ENCODE peak calls at places on chromosome 7, in seven cellular contexts. Y is SK-MEL-5, J is HuH-7, T is amniotic stem cell, C is AG04449, D is H54, X is A172. M is an unnamed sample.

GRCh38 chr7:150992833-150993302 is 2.1 kb downstream of the NOS3 start:
- DNase-seq in X (no peak), Y (peak), J (no peak), D (no peak), C (no peak), T (no peak), M (peak)

GRCh38 chr7:114921636-114922150 is at the start of gene MDFIC:
- DNase-seq in J (peak), Y (peak), X (no peak), D (no peak), T (no peak), C (no peak), M (no peak)

GRCh38 chr7:132028144-132028920 is 471.9 kb upstream of the PODXL start:
- DNase-seq in X (no peak), C (no peak), J (no peak), T (no peak), D (no peak), Y (no peak), M (no peak)

GRCh38 chr7:23135765-23136164 is 30.2 kb downstream of the KLHL7 start:
- DNase-seq in C (no peak), T (no peak), J (no peak), X (no peak), D (no peak), Y (peak), M (no peak)

GRCh38 chr7:28029036-28029435 is 151.6 kb downstream of the JAZF1 start:
- DNase-seq in C (no peak), T (no peak), D (no peak), Y (no peak), X (no peak), J (no peak), M (no peak)

GRCh38 chr7:74023786-74024185 is 4.2 kb upstream of the ELN start:
- DNase-seq in D (no peak), X (no peak), Y (no peak), J (no peak), T (no peak), C (no peak), M (no peak)

GRCh38 chr7:88670536-88670935 is 89.0 kb upstream of the ZNF804B start:
- DNase-seq in Y (no peak), J (no peak), D (no peak), C (no peak), T (no peak), X (no peak), M (no peak)

GRCh38 chr7:146185844-146186243 is 69.2 kb downstream of the CNTNAP2 start:
- DNase-seq in X (no peak), J (no peak), C (no peak), D (no peak), Y (no peak), T (no peak), M (no peak)

GRCh38 chr7:70736715-70737460 is 395.1 kb upstream of the GALNT17 start:
- DNase-seq in X (peak), C (peak), J (no peak), D (peak), Y (no peak), T (no peak), M (no peak)

GRCh38 chr7:137462847-137463246 is 119.3 kb upstream of the PTN start:
- DNase-seq in C (no peak), T (no peak), J (no peak), D (no peak), X (no peak), Y (no peak), M (no peak)

GRCh38 chr7:116836911-116837310 is 25.5 kb upstream of the CAPZA2 start:
- DNase-seq in X (peak), T (no peak), Y (no peak), J (no peak), C (no peak), D (peak), M (no peak)

GRCh38 chr7:18961997-18962396 is 155.4 kb downstream of the TWIST1 start:
- DNase-seq in C (no peak), J (no peak), Y (no peak), D (no peak), T (no peak), X (peak), M (no peak)

GRCh38 chr7:54664235-54665228 is 94.5 kb downstream of the SEC61G start:
- DNase-seq in C (no peak), D (peak), Y (peak), X (peak), T (no peak), J (peak), M (peak)

GRCh38 chr7:93232673-93233018 is 480 bp downstream of the VPS50 start:
- DNase-seq in Y (peak), J (no peak), D (no peak), C (no peak), X (no peak), T (no peak), M (no peak)

GRCh38 chr7:601573-602340 is 82.1 kb upstream of the PDGFA start:
- DNase-seq in J (no peak), C (no peak), T (no peak), Y (peak), D (no peak), X (peak), M (no peak)

GRCh38 chr7:97090761-97091353 is 26.6 kb upstream of the SDHAF3 start:
- DNase-seq in D (no peak), J (no peak), X (no peak), T (no peak), C (no peak), Y (no peak), M (no peak)

GRCh38 chr7:37986780-37987380 is 66.4 kb downstream of the EPDR1 start:
- DNase-seq in D (no peak), J (no peak), Y (no peak), C (no peak), X (peak), T (no peak), M (peak)

GRCh38 chr7:55423891-55424290 is 58.8 kb downstream of the LANCL2 start:
- DNase-seq in J (no peak), D (no peak), C (no peak), Y (no peak), T (no peak), X (peak), M (no peak)

GRCh38 chr7:37833107-37833817 is 15.1 kb upstream of the NME8 start:
- DNase-seq in T (no peak), X (peak), Y (peak), J (peak), C (no peak), D (peak), M (peak)

GRCh38 chr7:1021366-1021765 is 23.0 kb upstream of the GPR146 start:
- DNase-seq in J (no peak), T (no peak), C (no peak), D (no peak), Y (no peak), X (no peak), M (no peak)

GRCh38 chr7:50822716-50823115 is 40.0 kb upstream of the GRB10 start:
- DNase-seq in Y (no peak), D (no peak), C (no peak), X (no peak), J (no peak), T (no peak), M (no peak)

GRCh38 chr7:144835166-144835611 is 664 bp downstream of the TPK1 start:
- DNase-seq in T (no peak), C (no peak), D (peak), J (peak), Y (peak), X (peak), M (no peak)

GRCh38 chr7:23462846-23463245 is 7.4 kb downstream of the IGF2BP3 start:
- DNase-seq in J (no peak), C (no peak), Y (peak), T (peak), D (no peak), X (peak), M (no peak)

GRCh38 chr7:112133328-112133727 is 72.9 kb downstream of the DOCK4 start:
- DNase-seq in Y (no peak), T (no peak), X (no peak), D (no peak), C (no peak), J (no peak), M (no peak)

GRCh38 chr7:18357691-18358090 is 137.9 kb upstream of the HDAC9 start:
- DNase-seq in T (no peak), J (peak), D (peak), X (peak), Y (peak), C (no peak), M (no peak)

GRCh38 chr7:28112883-28113540 is 67.6 kb downstream of the JAZF1 start:
- DNase-seq in Y (no peak), D (no peak), J (peak), X (no peak), C (no peak), T (no peak), M (no peak)

GRCh38 chr7:157558516-157558874 is 221.7 kb downstream of the DNAJB6 start:
- DNase-seq in X (no peak), J (no peak), C (no peak), Y (no peak), T (no peak), D (no peak), M (no peak)

GRCh38 chr7:44225566-44226395 is 25.0 kb downstream of the YKT6 start:
- DNase-seq in X (no peak), J (no peak), T (no peak), C (no peak), D (no peak), Y (no peak), M (no peak)

GRCh38 chr7:28330384-28331070 is 81.8 kb upstream of the CREB5 start:
- DNase-seq in T (no peak), X (no peak), D (no peak), J (no peak), Y (no peak), C (no peak), M (no peak)

GRCh38 chr7:130986271-130986690 is 252.3 kb upstream of the KLF14 start:
- DNase-seq in C (no peak), X (no peak), J (no peak), T (no peak), Y (no peak), D (no peak), M (no peak)

GRCh38 chr7:83547526-83547925 is 101.4 kb downstream of the SEMA3E start:
- DNase-seq in J (no peak), T (no peak), Y (peak), C (no peak), X (peak), D (no peak), M (no peak)

GRCh38 chr7:45687721-45688120 is 113.6 kb downstream of the ADCY1 start:
- DNase-seq in Y (no peak), J (no peak), D (no peak), T (no peak), C (no peak), X (no peak), M (peak)

GRCh38 chr7:95509199-95509598 is 23.5 kb downstream of the ASB4 start:
- DNase-seq in T (no peak), X (peak), C (no peak), D (no peak), J (no peak), Y (peak), M (peak)

M was measured in endodermal cell.